ENCODE peak calls at places on chromosomes 6 and 20, in four cellular contexts. One of them, this sample, is unnamed. For H3K4me1 and H3K9me3, the result is how much of the 10 kb centered on the place peaks cover.

GRCh38 chr6:133309579-133309978 is 68.4 kb downstream of the EYA4 start:
- DNase-seq in cardiac muscle cell: no peak
- DNase-seq in colonic mucosa: no peak
- DNase-seq in heart left ventricle: no peak
- DNase-seq in this sample: no peak

GRCh38 chr20:48723308-48724264 is 104.2 kb downstream of the PREX1 start:
- DNase-seq in cardiac muscle cell: no peak
- DNase-seq in heart left ventricle: no peak
- DNase-seq in colonic mucosa: no peak
- DNase-seq in this sample: no peak

GRCh38 chr6:4573958-4574481 is 202.2 kb upstream of the CDYL start:
- DNase-seq in heart left ventricle: no peak
- DNase-seq in cardiac muscle cell: no peak
- DNase-seq in colonic mucosa: no peak
- DNase-seq in this sample: no peak

GRCh38 chr6:105835373-105835772 is 250.8 kb upstream of the PRDM1 start:
- DNase-seq in colonic mucosa: no peak
- DNase-seq in heart left ventricle: no peak
- DNase-seq in cardiac muscle cell: peak
- DNase-seq in this sample: peak

GRCh38 chr6:6191476-6191875 is 129.0 kb downstream of the F13A1 start:
- DNase-seq in cardiac muscle cell: peak
- DNase-seq in heart left ventricle: no peak
- DNase-seq in colonic mucosa: no peak
- DNase-seq in this sample: peak

GRCh38 chr6:15585936-15586335 is 76.9 kb downstream of the DTNBP1 start:
- DNase-seq in heart left ventricle: no peak
- DNase-seq in cardiac muscle cell: no peak
- DNase-seq in colonic mucosa: no peak
- DNase-seq in this sample: no peak

GRCh38 chr6:136466789-136467585 is 83.2 kb downstream of the MAP7 start:
- DNase-seq in colonic mucosa: no peak
- DNase-seq in cardiac muscle cell: peak
- DNase-seq in heart left ventricle: no peak
- DNase-seq in this sample: no peak

GRCh38 chr20:4791121-4791520 is 69.4 kb downstream of the PRND start:
- DNase-seq in heart left ventricle: no peak
- DNase-seq in cardiac muscle cell: no peak
- DNase-seq in colonic mucosa: no peak
- DNase-seq in this sample: no peak

GRCh38 chr6:155026366-155027045 is 31.4 kb downstream of the TIAM2 start:
- DNase-seq in heart left ventricle: peak
- DNase-seq in colonic mucosa: no peak
- DNase-seq in cardiac muscle cell: no peak
- DNase-seq in this sample: peak

GRCh38 chr6:34465551-34466241 is at the start of gene PACSIN1:
- DNase-seq in colonic mucosa: no peak
- DNase-seq in heart left ventricle: no peak
- DNase-seq in cardiac muscle cell: peak
- DNase-seq in this sample: no peak

GRCh38 chr20:20780127-20780822 is 67.8 kb upstream of the RALGAPA2 start:
- DNase-seq in cardiac muscle cell: no peak
- DNase-seq in colonic mucosa: peak
- DNase-seq in heart left ventricle: peak
- DNase-seq in this sample: peak

GRCh38 chr6:21098744-21099143 is 494.8 kb upstream of the SOX4 start:
- DNase-seq in cardiac muscle cell: no peak
- DNase-seq in heart left ventricle: no peak
- DNase-seq in colonic mucosa: no peak
- DNase-seq in this sample: peak

GRCh38 chr6:153790881-153791473 is 248.1 kb upstream of the OPRM1 start:
- DNase-seq in colonic mucosa: no peak
- DNase-seq in cardiac muscle cell: peak
- DNase-seq in heart left ventricle: no peak
- DNase-seq in this sample: peak

GRCh38 chr6:138971601-138972000 is 16.5 kb downstream of the REPS1 start:
- DNase-seq in heart left ventricle: no peak
- DNase-seq in cardiac muscle cell: no peak
- DNase-seq in colonic mucosa: no peak
- DNase-seq in this sample: peak

GRCh38 chr6:53795702-53796450 is 1.1 kb downstream of the LRRC1 start:
- DNase-seq in colonic mucosa: peak
- DNase-seq in heart left ventricle: peak
- DNase-seq in cardiac muscle cell: peak
- DNase-seq in this sample: no peak

GRCh38 chr20:41365785-41366545 is 653 bp downstream of the EMILIN3 start:
- DNase-seq in heart left ventricle: no peak
- DNase-seq in colonic mucosa: no peak
- DNase-seq in cardiac muscle cell: peak
- DNase-seq in this sample: no peak

GRCh38 chr20:49813305-49813974 is 812 bp downstream of the SLC9A8 start:
- DNase-seq in cardiac muscle cell: no peak
- DNase-seq in heart left ventricle: no peak
- DNase-seq in colonic mucosa: no peak
- DNase-seq in this sample: no peak

GRCh38 chr20:63829943-63830820 is 882 bp downstream of the ZBTB46 start:
- DNase-seq in heart left ventricle: no peak
- DNase-seq in colonic mucosa: no peak
- DNase-seq in cardiac muscle cell: peak
- DNase-seq in this sample: no peak

GRCh38 chr20:50547956-50548355 is 37.8 kb downstream of the PTPN1 start:
- DNase-seq in heart left ventricle: no peak
- DNase-seq in colonic mucosa: no peak
- DNase-seq in cardiac muscle cell: no peak
- DNase-seq in this sample: no peak

GRCh38 chr6:139285590-139285989 is 6.2 kb downstream of the TXLNB start:
- DNase-seq in colonic mucosa: no peak
- DNase-seq in cardiac muscle cell: no peak
- DNase-seq in heart left ventricle: no peak
- DNase-seq in this sample: no peak

GRCh38 chr20:37681384-37681977 is 12.3 kb upstream of the CTNNBL1 start:
- DNase-seq in heart left ventricle: no peak
- DNase-seq in cardiac muscle cell: peak
- DNase-seq in colonic mucosa: no peak
- DNase-seq in this sample: no peak

GRCh38 chr20:49916146-49917002 is 1.0 kb upstream of the SPATA2 start:
- DNase-seq in cardiac muscle cell: no peak
- DNase-seq in heart left ventricle: no peak
- DNase-seq in colonic mucosa: peak
- DNase-seq in this sample: peak

GRCh38 chr20:59032713-59033059 is 551 bp upstream of the ATP5F1E start:
- DNase-seq in cardiac muscle cell: no peak
- DNase-seq in colonic mucosa: no peak
- DNase-seq in heart left ventricle: no peak
- DNase-seq in this sample: no peak

GRCh38 chr6:167707686-167708500 is 118.8 kb upstream of the AFDN start:
- DNase-seq in cardiac muscle cell: no peak
- DNase-seq in heart left ventricle: no peak
- DNase-seq in colonic mucosa: no peak
- DNase-seq in this sample: no peak

GRCh38 chr6:56787209-56787608 is 144.5 kb upstream of the DST start:
- DNase-seq in colonic mucosa: no peak
- DNase-seq in heart left ventricle: no peak
- DNase-seq in cardiac muscle cell: no peak
- DNase-seq in this sample: no peak

GRCh38 chr20:6164421-6165341 is 41.9 kb upstream of the FERMT1 start:
- DNase-seq in colonic mucosa: no peak
- DNase-seq in cardiac muscle cell: peak
- DNase-seq in heart left ventricle: peak
- DNase-seq in this sample: no peak

GRCh38 chr6:30816791-30817739 is 67.3 kb upstream of the DDR1 start:
- DNase-seq in heart left ventricle: no peak
- DNase-seq in colonic mucosa: no peak
- DNase-seq in cardiac muscle cell: no peak
- DNase-seq in this sample: no peak

GRCh38 chr6:89859744-89860143 is 30.1 kb downstream of the CASP8AP2 start:
- DNase-seq in cardiac muscle cell: no peak
- DNase-seq in heart left ventricle: no peak
- DNase-seq in colonic mucosa: no peak
- DNase-seq in this sample: no peak

GRCh38 chr6:160221423-160221822 is 37.2 kb downstream of the SLC22A2 start:
- DNase-seq in colonic mucosa: no peak
- DNase-seq in heart left ventricle: no peak
- DNase-seq in cardiac muscle cell: no peak
- DNase-seq in this sample: peak

GRCh38 chr20:23446505-23446904 is 6.2 kb downstream of the CST11 start:
- DNase-seq in cardiac muscle cell: peak
- DNase-seq in heart left ventricle: peak
- DNase-seq in colonic mucosa: peak
- DNase-seq in this sample: peak

GRCh38 chr6:30818426-30818841 is 65.9 kb upstream of the DDR1 start:
- DNase-seq in colonic mucosa: no peak
- DNase-seq in heart left ventricle: no peak
- DNase-seq in cardiac muscle cell: no peak
- DNase-seq in this sample: peak

GRCh38 chr20:63538204-63539091 is 1.3 kb upstream of the PTK6 start:
- DNase-seq in cardiac muscle cell: no peak
- DNase-seq in heart left ventricle: no peak
- DNase-seq in colonic mucosa: peak
- DNase-seq in this sample: no peak

GRCh38 chr6:137390264-137390787 is 103.9 kb downstream of the OLIG3 start:
- DNase-seq in cardiac muscle cell: no peak
- DNase-seq in colonic mucosa: no peak
- DNase-seq in heart left ventricle: no peak
- DNase-seq in this sample: no peak

GRCh38 chr6:105593805-105594231 is 190.9 kb upstream of the PREP start:
- DNase-seq in heart left ventricle: no peak
- DNase-seq in cardiac muscle cell: no peak
- DNase-seq in colonic mucosa: no peak
- DNase-seq in this sample: no peak

GRCh38 chr6:22470454-22471368 is 98.7 kb upstream of the HDGFL1 start:
- DNase-seq in colonic mucosa: peak
- DNase-seq in heart left ventricle: no peak
- DNase-seq in cardiac muscle cell: peak
- DNase-seq in this sample: peak

GRCh38 chr6:99416892-99417767 is 8.0 kb downstream of the PNISR start:
- DNase-seq in cardiac muscle cell: no peak
- DNase-seq in heart left ventricle: no peak
- DNase-seq in colonic mucosa: no peak
- DNase-seq in this sample: no peak

GRCh38 chr6:99416226-99416625 is 8.9 kb downstream of the PNISR start:
- DNase-seq in colonic mucosa: no peak
- DNase-seq in cardiac muscle cell: no peak
- DNase-seq in heart left ventricle: no peak
- DNase-seq in this sample: no peak

GRCh38 chr6:99412065-99412464 is 13.0 kb downstream of the PNISR start:
- DNase-seq in heart left ventricle: no peak
- DNase-seq in colonic mucosa: no peak
- DNase-seq in cardiac muscle cell: no peak
- DNase-seq in this sample: no peak

GRCh38 chr6:99415446-99415845 is 9.7 kb downstream of the PNISR start:
- DNase-seq in heart left ventricle: no peak
- DNase-seq in cardiac muscle cell: no peak
- DNase-seq in colonic mucosa: no peak
- DNase-seq in this sample: no peak
- H3K27ac ChIP-seq in heart left ventricle: no peak
- H3K27ac ChIP-seq in cardiac muscle cell: no peak
- H3K27ac ChIP-seq in colonic mucosa: no peak
- H3K27ac ChIP-seq in this sample: no peak

DNA sequence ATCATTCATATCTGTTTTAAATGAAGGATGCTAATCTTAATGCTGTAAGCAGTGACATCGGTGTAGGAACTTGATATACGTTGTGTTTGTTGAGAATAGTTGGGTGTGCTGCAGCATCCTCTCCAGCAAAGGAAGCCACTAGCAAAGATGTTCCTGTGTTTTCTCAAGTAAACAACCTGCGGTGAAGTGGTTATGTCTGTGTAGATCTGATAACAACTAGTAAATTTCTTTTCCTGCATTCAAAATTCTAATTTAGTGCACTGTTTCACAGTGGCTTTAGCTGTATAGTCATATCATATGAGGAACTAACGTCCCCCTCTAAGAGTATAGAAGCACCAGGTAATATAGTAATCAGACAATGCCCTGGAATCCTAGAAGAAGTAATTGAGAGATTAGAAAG is 38.7 kb downstream of the NCOA7 start:
- DNase-seq in cardiac muscle cell: no peak
- DNase-seq in heart left ventricle: no peak
- DNase-seq in colonic mucosa: no peak
- DNase-seq in this sample: no peak
- H3K4me1 ChIP-seq in cardiac muscle cell: under half
- H3K4me1 ChIP-seq in heart left ventricle: under half
- H3K4me1 ChIP-seq in colonic mucosa: under half
- H3K4me1 ChIP-seq in this sample: under half

DNA sequence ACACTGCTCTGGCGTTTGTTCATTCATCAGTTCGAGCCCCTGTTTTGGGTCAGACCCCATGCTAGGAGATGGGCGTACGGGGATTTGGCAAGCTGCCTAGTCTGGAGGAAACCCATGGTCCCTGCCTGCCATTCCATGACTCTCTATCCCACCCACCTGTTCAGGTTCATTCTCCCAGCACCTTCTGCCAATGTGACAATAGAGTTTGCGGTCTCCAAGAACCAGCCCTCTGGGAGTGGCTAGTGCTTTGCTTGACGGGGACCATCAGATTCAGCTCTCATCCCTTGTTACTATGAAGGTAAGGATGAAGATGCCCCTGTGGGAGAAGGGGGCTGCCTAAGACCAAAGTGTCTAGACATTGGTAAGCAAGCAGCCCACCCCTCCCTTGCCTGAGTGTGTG is 345.0 kb downstream of the PTPRT start:
- DNase-seq in colonic mucosa: no peak
- DNase-seq in cardiac muscle cell: no peak
- DNase-seq in heart left ventricle: no peak
- DNase-seq in this sample: no peak
- H3K9me3 ChIP-seq in colonic mucosa: under half
- H3K9me3 ChIP-seq in cardiac muscle cell: under half
- H3K9me3 ChIP-seq in heart left ventricle: under half
- H3K9me3 ChIP-seq in this sample: under half

GRCh38 chr6:12112540-12113189 is 100.6 kb downstream of the HIVEP1 start:
- DNase-seq in colonic mucosa: no peak
- DNase-seq in heart left ventricle: no peak
- DNase-seq in cardiac muscle cell: no peak
- DNase-seq in this sample: no peak

GRCh38 chr6:12111271-12111670 is 99.2 kb downstream of the HIVEP1 start:
- DNase-seq in heart left ventricle: no peak
- DNase-seq in colonic mucosa: no peak
- DNase-seq in cardiac muscle cell: no peak
- DNase-seq in this sample: no peak

GRCh38 chr6:12115001-12115400 is 102.9 kb downstream of the HIVEP1 start:
- DNase-seq in colonic mucosa: no peak
- DNase-seq in heart left ventricle: no peak
- DNase-seq in cardiac muscle cell: no peak
- DNase-seq in this sample: no peak

GRCh38 chr6:12114055-12114503 is 102.0 kb downstream of the HIVEP1 start:
- DNase-seq in heart left ventricle: no peak
- DNase-seq in cardiac muscle cell: no peak
- DNase-seq in colonic mucosa: no peak
- DNase-seq in this sample: no peak

GRCh38 chr6:12113190-12113578 is 101.1 kb downstream of the HIVEP1 start:
- DNase-seq in heart left ventricle: no peak
- DNase-seq in colonic mucosa: no peak
- DNase-seq in cardiac muscle cell: no peak
- DNase-seq in this sample: no peak
- H3K27ac ChIP-seq in heart left ventricle: no peak
- H3K27ac ChIP-seq in colonic mucosa: no peak
- H3K27ac ChIP-seq in cardiac muscle cell: no peak
- H3K27ac ChIP-seq in this sample: no peak

GRCh38 chr6:686528-686927 is 6.4 kb downstream of the EXOC2 start:
- DNase-seq in cardiac muscle cell: peak
- DNase-seq in colonic mucosa: no peak
- DNase-seq in heart left ventricle: no peak
- DNase-seq in this sample: peak
- H3K4me1 ChIP-seq in cardiac muscle cell: under half
- H3K4me1 ChIP-seq in colonic mucosa: under half
- H3K4me1 ChIP-seq in heart left ventricle: under half
- H3K4me1 ChIP-seq in this sample: under half